ENCODE peak calls at places on chromosomes 5 and 9, in six cellular contexts. W is neural progenitor cell, M is glomerular endothelial cell, E is SW 1271, P is cardiac fibroblast, J is T-helper 2 cell. Q is an unnamed sample.

GRCh38 chr9:14179449-14179848 is 134.5 kb downstream of the NFIB start:
- DNase-seq in J (no peak), W (no peak), M (no peak), P (no peak), E (no peak), Q (no peak)

GRCh38 chr5:158943569-158943968 is 156.1 kb downstream of the EBF1 start:
- DNase-seq in P (peak; percentile 11), E (no peak), J (no peak), M (no peak), W (no peak), Q (no peak)

GRCh38 chr5:154858972-154859950 is 834 bp downstream of the CNOT8 start:
- DNase-seq in M (no peak), J (no peak), P (peak; percentile 28), W (no peak), E (no peak), Q (no peak)

GRCh38 chr9:12933957-12934356 is 159.1 kb downstream of the LURAP1L start:
- DNase-seq in M (peak; percentile 69), W (no peak), J (no peak), E (peak; percentile 14), P (peak; percentile 29), Q (no peak)

GRCh38 chr5:56817306-56817986 is 2.1 kb downstream of the MAP3K1 start:
- DNase-seq in M (no peak), E (no peak), P (peak; percentile 22), J (no peak), W (no peak), Q (no peak)

GRCh38 chr9:134592018-134592818 is 49.4 kb upstream of the COL5A1 start:
- DNase-seq in E (no peak), P (peak; percentile 97), W (no peak), J (no peak), M (no peak), Q (no peak)

GRCh38 chr9:92245005-92245797 is 48.3 kb downstream of the IARS1 start:
- DNase-seq in W (no peak), P (peak; percentile 88), J (no peak), E (no peak), M (no peak), Q (no peak)

GRCh38 chr9:107312651-107313050 is 29.6 kb downstream of the RAD23B start:
- DNase-seq in E (no peak), M (no peak), P (no peak), J (no peak), W (peak; percentile 58), Q (no peak)

GRCh38 chr9:38318755-38319495 is 73.6 kb upstream of the ALDH1B1 start:
- DNase-seq in W (no peak), E (no peak), J (no peak), P (peak; percentile 54), M (no peak), Q (peak; percentile 12)

GRCh38 chr9:124660341-124660801 is 110.7 kb downstream of the NR6A1 start:
- DNase-seq in W (peak; percentile 83), J (no peak), E (peak; percentile 73), M (peak; percentile 71), P (peak; percentile 78), Q (peak; percentile 87)

GRCh38 chr9:80797841-80798688 is 891.3 kb downstream of the TLE1 start:
- DNase-seq in J (no peak), E (no peak), M (no peak), W (peak; percentile 16), P (no peak), Q (no peak)

GRCh38 chr5:120677481-120677880 is 213.4 kb downstream of the PRR16 start:
- DNase-seq in E (no peak), J (no peak), P (peak; percentile 20), W (no peak), M (no peak), Q (no peak)

GRCh38 chr5:172641359-172642045 is 439 bp downstream of the NEURL1B start:
- DNase-seq in W (peak; percentile 68), M (no peak), E (peak; percentile 15), J (no peak), P (no peak), Q (no peak)

GRCh38 chr5:76548525-76549229 is 74.5 kb downstream of the F2RL2 start:
- DNase-seq in J (no peak), W (no peak), M (no peak), P (no peak), E (no peak), Q (no peak)